ENCODE peak calls at places on chromosomes 11 and 22, in six cellular contexts. A is H1, Q is GM12892, K is K562, R is GM12878, J is HepG2. N is an unnamed sample.
A peak's percentile ranks its signal among the peaks of the same experiment; 100 is the strongest.

GRCh38 chr11:94315664-94316063 is 11.3 kb downstream of the IZUMO1R start:
- DNase-seq in A (no peak), Q (no peak), K (no peak), R (no peak), J (no peak), N (no peak)

GRCh38 chr22:34842630-34843029 is 223.3 kb upstream of the ISX start:
- DNase-seq in A (no peak), Q (no peak), K (no peak), R (no peak), J (no peak), N (no peak)

GRCh38 chr11:134514354-134514951 is 102.4 kb upstream of the B3GAT1 start:
- DNase-seq in A (no peak), Q (no peak), K (no peak), R (no peak), J (no peak), N (no peak)

GRCh38 chr11:122085264-122085663 is 30.8 kb downstream of the BLID start:
- DNase-seq in A (no peak), Q (no peak), K (no peak), R (no peak), J (no peak), N (no peak)

GRCh38 chr22:31056986-31057599 is 24.0 kb upstream of the SMTN start:
- DNase-seq in A (no peak), Q (no peak), K (no peak), R (no peak), J (no peak), N (no peak)

GRCh38 chr11:44840526-44840925 is 110.2 kb downstream of the TP53I11 start:
- DNase-seq in A (no peak), Q (no peak), K (no peak), R (no peak), J (no peak), N (no peak)

GRCh38 chr11:19474954-19475811 is 234.4 kb upstream of the E2F8 start:
- DNase-seq in A (no peak), Q (peak; percentile 16), K (no peak), R (peak; percentile 76), J (no peak), N (peak; percentile 18)

GRCh38 chr22:31096637-31097274 is 10.6 kb downstream of the SELENOM start:
- DNase-seq in A (no peak), Q (no peak), K (no peak), R (no peak), J (no peak), N (no peak)

GRCh38 chr11:112977620-112978212 is 16.5 kb downstream of the NCAM1 start:
- DNase-seq in A (no peak), Q (no peak), K (no peak), R (no peak), J (no peak), N (no peak)

GRCh38 chr11:128551641-128552335 is 35.6 kb downstream of the ETS1 start:
- DNase-seq in A (no peak), Q (no peak), K (no peak), R (peak; percentile 99), J (no peak), N (no peak)

GRCh38 chr22:26998134-26998533 is 340.7 kb downstream of the MIAT start:
- DNase-seq in A (no peak), Q (no peak), K (no peak), R (no peak), J (no peak), N (no peak)

GRCh38 chr22:49780992-49781782 is 46.5 kb downstream of the BRD1 start:
- DNase-seq in A (no peak), Q (no peak), K (no peak), R (no peak), J (no peak), N (no peak)

GRCh38 chr11:118021146-118021545 is 35.0 kb downstream of the IL10RA start:
- DNase-seq in A (no peak), Q (no peak), K (no peak), R (no peak), J (no peak), N (no peak)

GRCh38 chr11:128210148-128210940 is 377.0 kb downstream of the ETS1 start:
- DNase-seq in A (peak; percentile 49), Q (no peak), K (no peak), R (no peak), J (peak; percentile 59), N (no peak)

GRCh38 chr11:34235189-34235588 is 122.6 kb downstream of the ABTB2 start:
- DNase-seq in A (no peak), Q (no peak), K (no peak), R (no peak), J (no peak), N (no peak)

GRCh38 chr11:67253872-67254624 is 12.2 kb upstream of the GRK2 start:
- DNase-seq in A (no peak), Q (no peak), K (no peak), R (no peak), J (no peak), N (no peak)

GRCh38 chr11:44212128-44212527 is 97.8 kb downstream of the ALX4 start:
- DNase-seq in A (no peak), Q (no peak), K (no peak), R (no peak), J (no peak), N (no peak)

GRCh38 chr11:76329983-76330382 is 50.9 kb downstream of the THAP12 start:
- DNase-seq in A (no peak), Q (no peak), K (no peak), R (no peak), J (peak; percentile 31), N (no peak)

GRCh38 chr11:6568191-6568918 is 35.1 kb downstream of the RRP8 start:
- DNase-seq in A (no peak), Q (no peak), K (peak; percentile 92), R (no peak), J (no peak), N (no peak)

GRCh38 chr11:75492181-75492820 is 33.4 kb downstream of the GDPD5 start:
- DNase-seq in A (peak; percentile 21), Q (peak; percentile 54), K (peak; percentile 42), R (no peak), J (no peak), N (peak; percentile 50)

GRCh38 chr11:12433571-12434061 is 56.2 kb downstream of the PARVA start:
- DNase-seq in A (no peak), Q (no peak), K (no peak), R (no peak), J (no peak), N (no peak)

DNA sequence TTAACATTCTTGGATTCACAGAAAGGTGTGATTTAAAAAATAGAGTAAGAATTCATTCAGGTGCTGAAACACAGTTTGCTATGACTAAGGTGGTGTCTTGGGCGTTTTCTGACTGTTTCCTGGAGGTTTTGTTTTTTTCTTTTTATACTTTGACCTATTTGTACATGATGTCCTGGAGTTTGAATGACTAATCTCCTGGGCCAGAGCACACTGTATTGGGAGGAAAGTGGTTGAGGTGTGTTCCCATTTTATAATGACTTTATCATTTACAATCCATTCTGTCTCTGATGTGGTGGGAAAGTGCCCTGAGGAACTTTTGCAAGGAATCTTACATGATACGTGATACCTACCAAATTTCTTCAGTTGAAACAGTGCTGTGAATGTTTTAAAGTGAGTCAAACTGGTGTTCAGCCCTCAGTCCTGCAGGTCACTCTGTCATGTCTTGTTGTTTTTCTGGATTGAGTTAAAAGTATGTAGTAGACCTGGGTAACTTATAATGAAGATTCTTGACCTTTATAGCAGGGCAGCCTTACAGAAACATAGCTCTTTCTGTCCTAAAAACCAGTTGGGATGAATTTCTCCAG is 80.8 kb downstream of the TNRC6B start:
- DNase-seq in A (no peak), Q (no peak), K (no peak), R (no peak), J (no peak), N (no peak)
- TF ChIP-seq TAF1 in A (no peak), Q (no peak), K (no peak), R (no peak), J (no peak), N (no peak)

GRCh38 chr11:867856-868358 is 25.3 kb downstream of the TSPAN4 start:
- DNase-seq in A (no peak), Q (no peak), K (no peak), R (no peak), J (no peak), N (no peak)
- TF ChIP-seq POLR2A in A (peak; percentile 45), Q (no peak), K (no peak), R (no peak), J (no peak), N (no peak)

GRCh38 chr11:2466069-2466801 is 21.4 kb downstream of the KCNQ1 start:
- DNase-seq in A (no peak), Q (no peak), K (no peak), R (no peak), J (no peak), N (no peak)
- TF ChIP-seq POLR2AphosphoS5 in A (no peak), Q (no peak), K (no peak), R (no peak), J (no peak), N (no peak)

DNA sequence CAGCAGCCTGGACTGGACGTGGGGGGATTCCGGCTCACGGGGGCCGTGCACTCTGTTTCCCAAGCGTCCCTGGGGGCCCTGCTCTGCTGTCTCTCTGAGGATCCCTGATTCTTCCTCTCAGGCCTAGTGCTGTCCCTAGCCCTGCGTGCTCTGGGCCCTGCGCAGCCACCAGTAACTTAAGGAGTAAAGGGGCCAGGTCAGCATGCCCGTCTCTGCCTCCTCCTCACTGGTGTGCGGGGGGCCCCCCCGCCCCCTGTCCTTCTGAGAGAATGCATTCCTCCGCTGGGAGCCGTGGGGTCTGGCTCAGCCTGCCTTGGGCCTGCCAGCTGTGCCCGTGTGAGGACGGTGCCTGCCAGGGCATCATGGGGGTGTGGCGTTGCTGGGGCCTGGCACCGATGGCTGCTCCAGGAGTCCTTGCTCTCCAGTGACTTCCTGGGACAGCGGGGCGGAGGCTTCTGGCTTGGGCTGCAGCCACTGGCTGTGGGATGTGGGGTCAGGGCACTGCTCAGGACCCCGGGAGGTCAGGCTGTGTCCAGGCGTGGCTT is 429.7 kb downstream of the TBC1D22A start:
- DNase-seq in A (no peak), Q (peak; percentile 7), K (no peak), R (no peak), J (no peak), N (no peak)
- TF ChIP-seq TAF1 in A (no peak), Q (no peak), K (no peak), R (no peak), J (no peak), N (no peak)